ENCODE peak calls at places on chromosomes 12 and 14, in five cellular contexts. One of them, this sample, is unnamed.

GRCh38 chr12:5554711-5555110 is 122.8 kb downstream of the NTF3 start:
- DNase-seq in H1: no peak
- DNase-seq in SK-N-SH: no peak
- DNase-seq in HepG2: no peak
- DNase-seq in K562: no peak
- DNase-seq in this sample: no peak

GRCh38 chr12:14654416-14654815 is 42.0 kb downstream of the GUCY2C start:
- DNase-seq in K562: no peak
- DNase-seq in HepG2: no peak
- DNase-seq in H1: no peak
- DNase-seq in SK-N-SH: no peak
- DNase-seq in this sample: no peak

GRCh38 chr14:22314183-22314820 is 274.7 kb downstream of the DAD1 start:
- DNase-seq in H1: no peak
- DNase-seq in K562: peak; percentile 29
- DNase-seq in HepG2: peak; percentile 82
- DNase-seq in SK-N-SH: peak; percentile 43
- DNase-seq in this sample: peak; percentile 46

GRCh38 chr14:95431199-95432145 is 85.0 kb downstream of the SYNE3 start:
- DNase-seq in HepG2: no peak
- DNase-seq in SK-N-SH: peak; percentile 71
- DNase-seq in H1: no peak
- DNase-seq in K562: peak; percentile 44
- DNase-seq in this sample: peak; percentile 28

GRCh38 chr12:56880416-56881035 is 53.7 kb downstream of the SDR9C7 start:
- DNase-seq in HepG2: no peak
- DNase-seq in SK-N-SH: no peak
- DNase-seq in H1: no peak
- DNase-seq in K562: no peak
- DNase-seq in this sample: no peak

GRCh38 chr14:81222694-81223093 is 1.9 kb upstream of the GTF2A1 start:
- DNase-seq in SK-N-SH: no peak
- DNase-seq in H1: no peak
- DNase-seq in K562: no peak
- DNase-seq in HepG2: peak; percentile 65
- DNase-seq in this sample: no peak

GRCh38 chr14:73293782-73294781 is 56.8 kb downstream of the PAPLN start:
- DNase-seq in HepG2: no peak
- DNase-seq in K562: no peak
- DNase-seq in H1: no peak
- DNase-seq in SK-N-SH: no peak
- DNase-seq in this sample: no peak

GRCh38 chr12:122043476-122043875 is 21.8 kb downstream of the BCL7A start:
- DNase-seq in HepG2: no peak
- DNase-seq in SK-N-SH: no peak
- DNase-seq in K562: no peak
- DNase-seq in H1: no peak
- DNase-seq in this sample: no peak

GRCh38 chr12:75798527-75798926 is 233.0 kb downstream of the PHLDA1 start:
- DNase-seq in H1: no peak
- DNase-seq in K562: no peak
- DNase-seq in SK-N-SH: no peak
- DNase-seq in HepG2: peak; percentile 60
- DNase-seq in this sample: no peak

GRCh38 chr14:104792945-104793702 is 2.4 kb downstream of the AKT1 start:
- DNase-seq in SK-N-SH: no peak
- DNase-seq in H1: no peak
- DNase-seq in HepG2: no peak
- DNase-seq in K562: no peak
- DNase-seq in this sample: no peak

GRCh38 chr14:104795468-104795780 is at the start of gene AKT1:
- DNase-seq in SK-N-SH: no peak
- DNase-seq in K562: peak; percentile 67
- DNase-seq in HepG2: no peak
- DNase-seq in H1: no peak
- DNase-seq in this sample: no peak

GRCh38 chr14:104794641-104795467 is 694 bp downstream of the AKT1 start:
- DNase-seq in K562: peak; percentile 64
- DNase-seq in SK-N-SH: peak; percentile 82
- DNase-seq in H1: no peak
- DNase-seq in HepG2: no peak
- DNase-seq in this sample: no peak

GRCh38 chr14:104793703-104793959 is 1.9 kb downstream of the AKT1 start:
- DNase-seq in SK-N-SH: no peak
- DNase-seq in K562: no peak
- DNase-seq in HepG2: no peak
- DNase-seq in H1: no peak
- DNase-seq in this sample: no peak

DNA sequence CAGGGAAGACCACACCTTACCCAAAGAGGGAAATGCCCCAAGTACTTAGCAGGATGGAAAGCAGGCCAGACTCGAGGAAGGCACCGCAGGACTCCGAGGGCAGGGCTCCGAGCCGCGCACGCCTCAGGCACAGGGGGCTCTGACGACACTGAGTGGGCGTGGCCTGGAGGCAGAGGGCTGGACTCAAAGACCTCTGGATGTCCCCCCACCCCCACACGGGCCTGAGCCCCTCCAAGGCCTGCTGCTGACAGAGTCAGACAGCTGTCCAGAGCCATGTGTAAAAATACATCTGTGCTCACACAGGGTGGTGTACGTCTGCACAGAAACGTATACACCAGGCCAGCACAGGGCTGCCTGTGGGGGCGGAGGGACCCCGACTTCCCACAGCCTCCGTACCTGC is 1.4 kb downstream of the AKT1 start:
- DNase-seq in H1: peak; percentile 46
- DNase-seq in K562: peak; percentile 70
- DNase-seq in HepG2: peak; percentile 57
- DNase-seq in SK-N-SH: peak; percentile 92
- DNase-seq in this sample: peak; percentile 60
- TF ChIP-seq RAD21 in H1: no peak
- TF ChIP-seq RAD21 in K562: no peak
- TF ChIP-seq RAD21 in HepG2: no peak
- TF ChIP-seq RAD21 in SK-N-SH: no peak
- TF ChIP-seq RAD21 in this sample: no peak

GRCh38 chr12:32756476-32757158 is 920 bp upstream of the YARS2 start:
- DNase-seq in HepG2: no peak
- DNase-seq in K562: no peak
- DNase-seq in H1: no peak
- DNase-seq in SK-N-SH: peak; percentile 5
- DNase-seq in this sample: no peak

GRCh38 chr12:32755654-32756475 is at the start of gene YARS2:
- DNase-seq in K562: peak; percentile 89
- DNase-seq in HepG2: peak; percentile 96
- DNase-seq in SK-N-SH: peak; percentile 90
- DNase-seq in H1: peak; percentile 90
- DNase-seq in this sample: peak; percentile 99

GRCh38 chr12:32754101-32754500 is 1.6 kb downstream of the YARS2 start:
- DNase-seq in H1: no peak
- DNase-seq in SK-N-SH: no peak
- DNase-seq in K562: no peak
- DNase-seq in HepG2: no peak
- DNase-seq in this sample: no peak

GRCh38 chr12:32753605-32754004 is 2.1 kb downstream of the YARS2 start:
- DNase-seq in K562: no peak
- DNase-seq in H1: no peak
- DNase-seq in HepG2: no peak
- DNase-seq in SK-N-SH: no peak
- DNase-seq in this sample: no peak

GRCh38 chr12:32755051-32755653 is 545 bp downstream of the YARS2 start:
- DNase-seq in HepG2: peak; percentile 60
- DNase-seq in H1: peak; percentile 83
- DNase-seq in SK-N-SH: peak; percentile 80
- DNase-seq in K562: peak; percentile 66
- DNase-seq in this sample: peak; percentile 90
- H3K4me1 ChIP-seq in HepG2: peaks cover 30% of the 10 kb centered on the region
- H3K4me1 ChIP-seq in H1: peaks cover 2% of the 10 kb centered on the region
- H3K4me1 ChIP-seq in SK-N-SH: peaks cover 12% of the 10 kb centered on the region
- H3K4me1 ChIP-seq in K562: peaks cover 5% of the 10 kb centered on the region
- H3K4me1 ChIP-seq in this sample: peaks cover 13% of the 10 kb centered on the region

GRCh38 chr14:61891251-61891650 is 129.0 kb downstream of the SNAPC1 start:
- DNase-seq in K562: no peak
- DNase-seq in SK-N-SH: no peak
- DNase-seq in HepG2: no peak
- DNase-seq in H1: no peak
- DNase-seq in this sample: no peak

GRCh38 chr14:61893371-61893940 is 131.2 kb downstream of the SNAPC1 start:
- DNase-seq in H1: no peak
- DNase-seq in SK-N-SH: no peak
- DNase-seq in K562: no peak
- DNase-seq in HepG2: no peak
- DNase-seq in this sample: no peak

GRCh38 chr14:61887628-61888027 is 125.4 kb downstream of the SNAPC1 start:
- DNase-seq in K562: no peak
- DNase-seq in HepG2: no peak
- DNase-seq in H1: no peak
- DNase-seq in SK-N-SH: no peak
- DNase-seq in this sample: no peak

GRCh38 chr14:61891810-61892209 is 129.6 kb downstream of the SNAPC1 start:
- DNase-seq in HepG2: no peak
- DNase-seq in K562: no peak
- DNase-seq in H1: no peak
- DNase-seq in SK-N-SH: no peak
- DNase-seq in this sample: no peak

DNA sequence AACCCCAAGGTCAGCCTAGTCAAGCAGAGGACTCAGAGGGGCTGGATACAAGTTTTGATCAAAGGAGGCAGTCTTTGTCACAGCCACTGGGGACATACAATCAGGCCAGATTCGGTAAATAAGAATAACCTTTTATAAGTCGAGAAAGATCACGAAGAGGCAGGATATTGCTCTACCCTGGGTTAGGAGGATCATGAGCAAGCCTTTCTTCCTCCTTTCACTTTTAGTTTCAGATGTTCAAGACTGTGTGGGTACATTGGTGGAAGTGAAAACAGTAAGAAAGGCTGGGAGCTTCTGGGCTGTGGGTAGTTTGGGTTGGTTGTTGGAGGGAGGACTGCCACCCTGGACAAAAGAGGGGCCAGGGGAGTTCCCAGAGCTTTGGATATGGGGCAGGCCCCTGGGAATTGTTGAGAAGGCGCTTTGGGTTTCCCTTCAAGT is 127.7 kb downstream of the SNAPC1 start:
- DNase-seq in SK-N-SH: no peak
- DNase-seq in K562: no peak
- DNase-seq in H1: no peak
- DNase-seq in HepG2: no peak
- DNase-seq in this sample: no peak
- TF ChIP-seq EP300 in SK-N-SH: no peak
- TF ChIP-seq EP300 in K562: no peak
- TF ChIP-seq EP300 in H1: no peak
- TF ChIP-seq EP300 in HepG2: no peak
- TF ChIP-seq EP300 in this sample: no peak

GRCh38 chr14:101705733-101706508 is 55.6 kb upstream of the PPP2R5C start:
- DNase-seq in K562: no peak
- DNase-seq in SK-N-SH: no peak
- DNase-seq in HepG2: no peak
- DNase-seq in H1: no peak
- DNase-seq in this sample: no peak
- TF ChIP-seq RAD21 in K562: no peak
- TF ChIP-seq RAD21 in SK-N-SH: no peak
- TF ChIP-seq RAD21 in HepG2: no peak
- TF ChIP-seq RAD21 in H1: no peak
- TF ChIP-seq RAD21 in this sample: no peak

This sample was measured in A549.